ENCODE peak calls at places on chromosomes 12 and 14, in five cellular contexts. V is PC-3, B is HCT116, W is GM23338, Z is neural progenitor cell. J is an unnamed sample.

GRCh38 chr14:51653096-51653814 is 1.5 kb downstream of the FRMD6 start:
- DNase-seq in B (no peak), V (peak; percentile 77), W (peak; percentile 67), Z (peak; percentile 53), J (peak; percentile 9)

GRCh38 chr14:95314609-95315008 is 5.1 kb downstream of the CLMN start:
- DNase-seq in W (no peak), Z (no peak), V (peak; percentile 84), B (no peak), J (no peak)

GRCh38 chr12:79001404-79001803 is 136.8 kb downstream of the SYT1 start:
- DNase-seq in Z (no peak), B (no peak), V (no peak), W (no peak), J (no peak)

GRCh38 chr12:1926274-1926673 is 7.8 kb upstream of the CACNA2D4 start:
- DNase-seq in Z (no peak), B (no peak), W (no peak), V (no peak), J (no peak)

GRCh38 chr12:2298556-2299195 is 245.9 kb downstream of the CACNA1C start:
- DNase-seq in V (no peak), W (no peak), B (no peak), Z (no peak), J (no peak)

GRCh38 chr14:29320261-29320660 is 553.7 kb downstream of the FOXG1 start:
- DNase-seq in V (no peak), W (no peak), B (no peak), Z (no peak), J (no peak)

GRCh38 chr14:34301107-34301734 is 160.8 kb downstream of the SPTSSA start:
- DNase-seq in B (peak; percentile 28), Z (peak; percentile 77), W (peak; percentile 76), V (peak; percentile 78), J (peak; percentile 15)

GRCh38 chr12:113054948-113055486 is 1.5 kb upstream of the DTX1 start:
- DNase-seq in B (no peak), Z (no peak), W (no peak), V (no peak), J (no peak)

GRCh38 chr14:54337314-54337713 is 59.5 kb upstream of the CDKN3 start:
- DNase-seq in Z (peak; percentile 61), V (no peak), W (peak; percentile 51), B (no peak), J (no peak)

GRCh38 chr14:56172074-56172473 is 53.9 kb downstream of the PELI2 start:
- DNase-seq in W (no peak), Z (no peak), B (no peak), V (no peak), J (no peak)

GRCh38 chr12:132904718-132905328 is 17.4 kb upstream of the CHFR start:
- DNase-seq in B (no peak), V (peak; percentile 73), Z (peak; percentile 90), W (peak; percentile 88), J (no peak)

GRCh38 chr12:64890873-64891468 is 66.5 kb downstream of the TBC1D30 start:
- DNase-seq in Z (peak; percentile 79), W (peak; percentile 87), B (peak; percentile 51), V (peak; percentile 88), J (peak; percentile 63)

GRCh38 chr14:77023001-77023996 is 5.2 kb downstream of the IRF2BPL start:
- DNase-seq in B (no peak), V (peak; percentile 61), W (peak; percentile 71), Z (peak; percentile 70), J (no peak)

GRCh38 chr14:51652168-51653095 is 722 bp downstream of the FRMD6 start:
- DNase-seq in V (peak; percentile 26), Z (peak; percentile 73), B (no peak), W (peak; percentile 71), J (peak; percentile 27)

GRCh38 chr14:59195898-59196297 is 7.4 kb downstream of the DAAM1 start:
- DNase-seq in W (no peak), V (no peak), B (no peak), Z (no peak), J (no peak)

GRCh38 chr14:45140661-45141187 is 5.0 kb downstream of the FANCM start:
- DNase-seq in B (no peak), Z (no peak), W (peak; percentile 13), V (peak; percentile 44), J (no peak)

GRCh38 chr12:6180300-6181051 is 19.7 kb upstream of the CD9 start:
- DNase-seq in Z (no peak), W (no peak), V (peak; percentile 84), B (peak; percentile 15), J (no peak)

GRCh38 chr12:85725991-85726390 is 110.2 kb downstream of the RASSF9 start:
- DNase-seq in Z (no peak), B (no peak), V (no peak), W (no peak), J (no peak)

GRCh38 chr12:16553457-16553856 is 52.5 kb downstream of the LMO3 start:
- DNase-seq in W (no peak), B (no peak), V (no peak), Z (no peak), J (no peak)

GRCh38 chr14:60485057-60485599 is 735 bp downstream of the C14orf39 start:
- DNase-seq in V (no peak), W (peak; percentile 34), Z (peak; percentile 47), B (no peak), J (no peak)

GRCh38 chr14:86766469-86766868 is 1226.5 kb downstream of the GALC start:
- DNase-seq in W (no peak), V (no peak), Z (no peak), B (no peak), J (no peak)
- TF ChIP-seq EZH2phosphoT487 in W (no peak), V (no peak), Z (no peak), B (no peak), J (no peak)

DNA sequence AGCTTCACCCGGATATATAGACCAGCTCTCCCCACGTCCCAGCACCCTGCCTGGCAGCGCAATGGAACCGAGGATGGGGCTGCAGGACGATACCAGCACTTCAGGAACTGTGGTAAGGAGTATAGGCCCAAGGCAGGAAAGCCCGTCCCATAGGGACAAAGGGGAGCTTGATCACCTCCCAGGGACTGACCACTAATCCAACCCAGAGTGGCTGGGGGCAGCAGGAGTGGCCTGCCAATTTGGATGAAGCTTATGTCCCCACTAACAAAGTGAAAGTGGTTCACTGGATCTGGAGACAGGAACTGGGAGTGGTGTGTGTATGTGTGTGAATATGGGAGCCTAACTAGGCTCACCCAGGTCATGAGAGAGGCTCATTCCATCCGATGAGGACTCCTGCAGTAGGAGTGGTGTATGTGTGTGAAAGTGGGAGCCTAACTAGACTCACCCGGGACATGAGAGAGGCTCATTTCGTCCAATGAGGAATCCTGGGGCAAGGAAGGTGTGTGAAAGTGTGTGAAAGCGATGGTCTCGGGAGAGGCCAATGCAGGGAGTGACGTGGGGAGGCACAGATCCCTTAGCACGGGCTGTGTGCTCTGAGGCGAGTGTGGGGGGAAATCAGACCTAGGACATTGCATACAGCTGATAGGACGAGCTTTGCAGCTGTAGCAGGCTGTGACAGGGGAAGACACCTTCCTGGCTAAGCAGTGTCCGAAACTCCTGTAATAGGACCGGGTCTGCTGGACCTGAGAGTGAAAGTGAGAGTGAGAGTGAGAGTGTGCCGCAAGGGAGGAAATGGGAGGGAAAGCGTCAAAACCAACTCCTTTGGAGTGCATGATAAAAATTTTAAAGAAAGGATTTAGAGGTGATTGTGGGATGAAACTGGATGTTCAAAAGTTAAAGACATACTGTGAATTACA is 25.7 kb downstream of the KLRK1 start:
- DNase-seq in V (peak; percentile 40), Z (peak; percentile 41), B (no peak), W (no peak), J (peak; percentile 51)
- H2AFZ ChIP-seq in V (peak overlapping the region; percentile 79), Z (peak overlapping the region; percentile 93), B (peak overlapping the region; percentile 67), W (peak overlapping the region; percentile 74), J (no peak overlapping the region)

DNA sequence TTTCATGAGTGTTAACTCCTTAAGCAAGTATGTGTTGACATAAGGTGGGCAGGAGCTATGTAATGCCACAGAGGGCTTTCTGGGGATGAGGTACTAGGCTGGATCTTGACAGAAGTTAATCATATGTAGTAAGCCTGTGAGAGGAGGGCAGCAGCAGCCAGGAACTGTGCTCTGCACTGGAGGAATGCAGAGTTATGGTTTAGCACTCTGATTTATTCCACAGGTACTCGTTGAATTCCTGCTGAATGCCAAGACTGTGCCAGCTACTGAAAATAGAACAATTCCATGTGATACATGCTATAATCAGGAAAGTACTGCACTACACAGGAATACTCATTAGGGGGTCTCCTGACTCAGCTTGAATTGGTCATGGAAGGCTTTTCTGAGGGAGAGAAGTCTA is 58.7 kb downstream of the SUSD6 start:
- DNase-seq in V (no peak), W (no peak), B (no peak), Z (no peak), J (no peak)
- H3K4me1 ChIP-seq in V (peaks cover 14% of the 10 kb centered on the region), W (peaks cover 4% of the 10 kb centered on the region), B (no peaks in the 10 kb centered on the region), Z (peaks cover 43% of the 10 kb centered on the region), J (peaks cover 25% of the 10 kb centered on the region)

GRCh38 chr12:55927588-55928502 is at the start of gene PYM1:
- DNase-seq in Z (peak; percentile 92), W (peak; percentile 94), V (peak; percentile 77), B (peak; percentile 66), J (peak; percentile 93)
- TF ChIP-seq EZH2phosphoT487 in Z (no peak), W (no peak), V (no peak), B (no peak), J (no peak)

GRCh38 chr12:119461815-119462214 is 127.3 kb downstream of the CCDC60 start:
- DNase-seq in W (no peak), Z (peak; percentile 5), V (no peak), B (no peak), J (no peak)

GRCh38 chr12:119460876-119461275 is 126.3 kb downstream of the CCDC60 start:
- DNase-seq in V (no peak), Z (no peak), B (no peak), W (no peak), J (no peak)

GRCh38 chr12:119468286-119468685 is 125.3 kb upstream of the TMEM233 start:
- DNase-seq in V (no peak), B (no peak), Z (no peak), W (no peak), J (no peak)

GRCh38 chr12:119459481-119459880 is 125.0 kb downstream of the CCDC60 start:
- DNase-seq in Z (no peak), W (no peak), V (no peak), B (no peak), J (no peak)

DNA sequence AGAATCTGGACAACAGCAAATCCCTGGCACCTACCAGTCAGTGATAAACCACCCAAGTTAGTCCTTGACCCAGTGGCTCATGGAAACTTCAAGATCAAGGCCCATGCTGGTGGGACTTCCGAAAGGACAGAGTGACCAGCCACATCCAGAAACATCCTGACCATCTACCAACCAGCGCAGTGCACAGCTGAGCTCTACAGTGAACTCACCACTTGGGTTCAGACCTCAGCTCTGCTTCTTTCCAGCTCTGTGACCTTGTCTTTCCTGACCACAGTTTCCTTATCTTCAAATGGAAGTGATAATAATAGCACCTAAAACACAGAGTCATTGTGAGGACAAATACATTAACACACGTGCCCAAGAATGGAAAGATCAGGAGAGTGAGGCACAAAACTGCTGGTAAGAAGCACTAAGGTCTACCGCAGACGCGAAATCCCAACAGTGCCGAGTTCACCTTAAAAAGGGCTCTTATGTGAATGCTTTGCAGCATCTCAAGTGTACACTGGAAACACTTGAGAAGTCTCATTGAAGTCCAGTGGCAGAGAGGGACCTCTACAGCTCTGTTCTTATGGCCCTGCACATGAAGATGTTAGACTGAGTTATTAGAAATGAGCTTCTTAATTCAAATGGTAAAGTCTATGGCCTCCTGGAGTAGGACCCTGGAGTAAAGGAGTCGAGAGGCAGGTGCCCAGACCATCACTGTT is 128.8 kb downstream of the CCDC60 start:
- DNase-seq in W (no peak), V (no peak), B (no peak), Z (no peak), J (no peak)
- H2AFZ ChIP-seq in W (no peak overlapping the region), V (no peak overlapping the region), B (no peak overlapping the region), Z (no peak overlapping the region), J (no peak overlapping the region)

GRCh38 chr14:103859416-103860202 is 12.2 kb upstream of the PPP1R13B start:
- DNase-seq in B (no peak), V (no peak), Z (no peak), W (no peak), J (no peak)
- H3K4me1 ChIP-seq in B (peaks cover 14% of the 10 kb centered on the region), V (peaks cover 18% of the 10 kb centered on the region), Z (peaks cover 15% of the 10 kb centered on the region), W (peaks cover 26% of the 10 kb centered on the region), J (no peaks in the 10 kb centered on the region)